ENCODE peak calls at places on chromosomes 7 and 10, in nine cellular contexts. W, L, X, H, M, Q, I, N and S are unnamed samples.

GRCh38 chr10:22824520-22824919 is 103.3 kb upstream of the ARMC3 start:
- DNase-seq in W (no peak), L (no peak), X (no peak), H (no peak), M (no peak), Q (no peak), I (no peak), N (no peak), S (no peak)

GRCh38 chr7:82443044-82443800 is at the start of gene CACNA2D1:
- DNase-seq in W (no peak), L (no peak), X (peak), H (peak), M (no peak), Q (peak), I (no peak), N (peak), S (peak)

GRCh38 chr10:120477006-120477722 is 20.1 kb downstream of the PLPP4 start:
- DNase-seq in W (no peak), L (no peak), X (no peak), H (no peak), M (no peak), Q (no peak), I (no peak), N (no peak), S (no peak)

GRCh38 chr7:50718876-50719275 is 63.8 kb downstream of the GRB10 start:
- DNase-seq in W (peak), L (no peak), X (no peak), H (no peak), M (no peak), Q (no peak), I (no peak), N (no peak), S (no peak)

GRCh38 chr7:66952343-66953043 is 31.5 kb downstream of the TMEM248 start:
- DNase-seq in W (peak), L (no peak), X (no peak), H (peak), M (no peak), Q (peak), I (no peak), N (no peak), S (no peak)

GRCh38 chr10:56567580-56567979 is 206.5 kb upstream of the ZWINT start:
- DNase-seq in W (no peak), L (no peak), X (no peak), H (no peak), M (no peak), Q (no peak), I (no peak), N (no peak), S (no peak)

GRCh38 chr10:63209703-63210102 is 76.6 kb downstream of the NRBF2 start:
- DNase-seq in W (no peak), L (no peak), X (no peak), H (no peak), M (no peak), Q (no peak), I (no peak), N (no peak), S (no peak)

GRCh38 chr7:74042746-74043522 is 15.0 kb downstream of the ELN start:
- DNase-seq in W (no peak), L (no peak), X (no peak), H (no peak), M (no peak), Q (no peak), I (peak), N (no peak), S (no peak)

GRCh38 chr7:157441023-157441399 is 104.2 kb downstream of the DNAJB6 start:
- DNase-seq in W (no peak), L (no peak), X (no peak), H (no peak), M (no peak), Q (no peak), I (no peak), N (peak), S (no peak)

GRCh38 chr7:28389504-28390385 is 22.6 kb upstream of the CREB5 start:
- DNase-seq in W (peak), L (no peak), X (no peak), H (no peak), M (no peak), Q (peak), I (no peak), N (no peak), S (no peak)

GRCh38 chr10:44278669-44279337 is 106.1 kb downstream of the CXCL12 start:
- DNase-seq in W (no peak), L (no peak), X (peak), H (no peak), M (no peak), Q (no peak), I (no peak), N (no peak), S (no peak)

GRCh38 chr10:35460852-35461460 is 124.6 kb downstream of the CCNY start:
- DNase-seq in W (no peak), L (no peak), X (no peak), H (no peak), M (no peak), Q (no peak), I (no peak), N (no peak), S (no peak)

GRCh38 chr10:127939786-127940330 is 33.0 kb downstream of the PTPRE start:
- DNase-seq in W (no peak), L (no peak), X (no peak), H (no peak), M (no peak), Q (no peak), I (no peak), N (no peak), S (no peak)

GRCh38 chr10:7908541-7909210 is 90.4 kb downstream of the TAF3 start:
- DNase-seq in W (peak), L (no peak), X (no peak), H (no peak), M (no peak), Q (no peak), I (peak), N (no peak), S (no peak)

GRCh38 chr7:69443136-69443535 is 155.1 kb upstream of the AUTS2 start:
- DNase-seq in W (no peak), L (no peak), X (no peak), H (no peak), M (no peak), Q (no peak), I (no peak), N (no peak), S (no peak)

DNA sequence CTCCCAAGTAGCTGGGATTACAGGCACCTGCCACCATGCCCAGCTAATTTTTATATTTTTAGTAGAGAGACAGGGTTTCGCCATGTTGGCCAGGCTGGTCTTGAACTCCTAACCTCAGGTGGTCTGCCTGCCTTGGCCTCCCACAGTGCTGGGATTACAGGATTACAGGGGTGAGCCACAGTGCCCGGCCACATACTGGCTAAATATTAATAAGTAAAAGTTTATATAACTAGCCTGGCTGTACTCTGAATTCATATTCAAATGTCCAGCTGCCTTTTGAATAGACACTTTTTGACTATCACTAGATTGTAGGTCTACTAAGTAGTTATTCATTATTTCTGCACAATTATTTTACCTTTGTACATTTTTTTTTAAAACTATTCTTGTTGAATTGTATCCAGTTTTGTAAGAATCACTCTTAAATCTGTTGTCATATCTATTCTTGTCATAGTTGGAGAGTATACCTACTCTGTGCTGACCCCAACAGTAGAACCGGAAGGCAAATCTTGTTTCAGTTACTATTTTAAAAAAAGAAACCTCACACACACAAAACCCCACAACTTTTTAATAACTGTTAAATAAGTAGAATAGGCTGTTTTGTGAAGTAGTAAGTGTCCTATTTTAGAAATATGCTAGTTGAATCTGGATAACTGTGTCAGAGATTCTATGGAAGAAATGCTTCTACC is 29.6 kb downstream of the MINPP1 start:
- DNase-seq in W (no peak), L (no peak), X (no peak), H (no peak), M (no peak), Q (no peak), I (no peak), N (no peak), S (no peak)
- H3K27ac ChIP-seq in W (no peak), L (no peak), X (no peak), H (no peak), M (no peak), Q (no peak), I (no peak), N (no peak), S (no peak)

GRCh38 chr10:32961343-32961891 is 3.4 kb upstream of the ITGB1 start:
- DNase-seq in W (no peak), L (no peak), X (no peak), H (no peak), M (no peak), Q (no peak), I (no peak), N (no peak), S (no peak)

GRCh38 chr10:32961892-32962369 is 3.9 kb upstream of the ITGB1 start:
- DNase-seq in W (peak), L (no peak), X (no peak), H (no peak), M (no peak), Q (peak), I (no peak), N (no peak), S (no peak)

GRCh38 chr10:32958085-32958991 is at the start of gene ITGB1:
- DNase-seq in W (peak), L (peak), X (peak), H (peak), M (peak), Q (peak), I (peak), N (peak), S (peak)

GRCh38 chr10:32958992-32959703 is 1.1 kb upstream of the ITGB1 start:
- DNase-seq in W (no peak), L (no peak), X (no peak), H (no peak), M (no peak), Q (no peak), I (no peak), N (no peak), S (no peak)

DNA sequence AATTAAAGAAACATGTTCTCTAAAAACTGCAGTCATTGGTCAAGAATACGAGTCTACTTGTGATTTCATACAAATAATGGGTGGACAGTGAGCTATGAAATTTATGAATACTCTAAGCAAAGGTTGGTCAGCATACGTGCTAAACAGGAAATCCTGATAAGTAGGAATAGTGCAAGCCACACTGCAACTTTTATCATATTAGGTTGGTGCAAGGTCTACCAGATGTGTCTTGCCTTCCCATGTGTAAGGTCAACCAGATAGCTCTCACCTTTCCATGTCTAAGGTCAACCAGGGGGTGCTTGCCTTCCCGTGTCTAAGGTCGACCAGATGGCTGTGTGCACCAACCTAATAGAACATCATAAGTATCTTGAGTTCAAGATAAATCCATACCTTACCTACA is 2.0 kb upstream of the ITGB1 start:
- DNase-seq in W (no peak), L (no peak), X (no peak), H (no peak), M (no peak), Q (peak), I (no peak), N (no peak), S (no peak)
- TF ChIP-seq POLR2A in W (no peak), L (no peak), X (no peak), H (no peak), M (no peak), Q (no peak), I (no peak), N (no peak), S (no peak)

GRCh38 chr10:103666109-103666508 is 172.6 kb downstream of the NEURL1 start:
- DNase-seq in W (no peak), L (no peak), X (no peak), H (no peak), M (no peak), Q (no peak), I (no peak), N (no peak), S (no peak)
- TF ChIP-seq CTCF in W (peak), L (peak), X (no peak), H (peak), M (peak), Q (peak), I (peak), N (peak), S (no peak)

DNA sequence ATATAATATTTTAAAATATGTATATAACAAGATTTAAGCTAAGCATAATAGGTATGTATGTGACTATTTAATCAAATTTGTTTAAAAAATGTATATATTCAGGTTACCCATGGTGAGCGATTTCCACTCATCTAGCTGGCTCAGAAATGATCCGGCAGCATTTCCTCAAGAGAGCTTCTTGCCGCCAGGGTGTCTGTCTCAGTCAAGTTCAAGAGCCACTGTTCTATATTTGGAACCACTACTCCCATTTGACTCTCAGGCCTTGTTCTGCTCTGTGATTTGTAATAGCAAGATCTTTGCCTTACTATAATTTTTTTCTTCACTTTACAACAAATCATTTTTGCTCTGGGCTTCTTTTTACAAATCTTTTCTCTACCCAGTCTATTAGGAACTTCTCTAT is 48.7 kb upstream of the CNTNAP2 start:
- DNase-seq in W (no peak), L (no peak), X (no peak), H (no peak), M (no peak), Q (no peak), I (no peak), N (no peak), S (no peak)
- H3K27ac ChIP-seq in W (no peak), L (no peak), X (no peak), H (no peak), M (no peak), Q (no peak), I (no peak), N (no peak), S (no peak)

GRCh38 chr7:8261711-8262695 is at the start of gene ICA1:
- DNase-seq in W (no peak), L (peak), X (peak), H (peak), M (no peak), Q (peak), I (peak), N (peak), S (peak)
- TF ChIP-seq POLR2A in W (no peak), L (peak), X (peak), H (peak), M (no peak), Q (peak), I (peak), N (peak), S (no peak)